ENCODE peak calls at places on chromosome 7, in four cellular contexts. H, X, W and C are unnamed samples. For H3K4me1, the result is how much of the 10 kb centered on the place peaks cover.

GRCh38 chr7:21472029-21472428 is 44.1 kb downstream of the SP4 start:
- DNase-seq in H (no peak), W (no peak), X (no peak), C (no peak)

GRCh38 chr7:12138421-12138820 is 72.7 kb upstream of the TMEM106B start:
- DNase-seq in H (no peak), X (no peak), W (no peak), C (no peak)

GRCh38 chr7:84102213-84102612 is 92.4 kb downstream of the SEMA3A start:
- DNase-seq in X (no peak), H (no peak), W (no peak), C (no peak)

GRCh38 chr7:42107484-42107883 is 129.5 kb downstream of the GLI3 start:
- DNase-seq in W (no peak), X (peak), H (no peak), C (no peak)

GRCh38 chr7:85405503-85405902 is 218.6 kb upstream of the SEMA3D start:
- DNase-seq in W (no peak), X (no peak), H (no peak), C (no peak)

GRCh38 chr7:33959676-33960075 is 54.3 kb downstream of the BMPER start:
- DNase-seq in H (no peak), X (no peak), W (no peak), C (no peak)

GRCh38 chr7:27147211-27148030 is at the start of gene HOXA6:
- DNase-seq in X (no peak), W (peak), H (no peak), C (peak)

GRCh38 chr7:5177060-5177459 is 13.0 kb upstream of the WIPI2 start:
- DNase-seq in W (peak), H (no peak), X (no peak), C (no peak)

GRCh38 chr7:47313564-47313963 is 268.3 kb downstream of the TNS3 start:
- DNase-seq in X (no peak), H (no peak), W (no peak), C (no peak)

GRCh38 chr7:92761391-92762098 is 74.8 kb downstream of the CDK6 start:
- DNase-seq in H (no peak), W (no peak), X (no peak), C (no peak)

GRCh38 chr7:92763636-92764423 is 72.5 kb downstream of the CDK6 start:
- DNase-seq in H (no peak), X (peak), W (no peak), C (peak)

GRCh38 chr7:92765725-92766124 is 70.6 kb downstream of the CDK6 start:
- DNase-seq in W (no peak), H (no peak), X (peak), C (peak)

GRCh38 chr7:92766461-92767003 is 69.8 kb downstream of the CDK6 start:
- DNase-seq in H (no peak), W (no peak), X (peak), C (no peak)

DNA sequence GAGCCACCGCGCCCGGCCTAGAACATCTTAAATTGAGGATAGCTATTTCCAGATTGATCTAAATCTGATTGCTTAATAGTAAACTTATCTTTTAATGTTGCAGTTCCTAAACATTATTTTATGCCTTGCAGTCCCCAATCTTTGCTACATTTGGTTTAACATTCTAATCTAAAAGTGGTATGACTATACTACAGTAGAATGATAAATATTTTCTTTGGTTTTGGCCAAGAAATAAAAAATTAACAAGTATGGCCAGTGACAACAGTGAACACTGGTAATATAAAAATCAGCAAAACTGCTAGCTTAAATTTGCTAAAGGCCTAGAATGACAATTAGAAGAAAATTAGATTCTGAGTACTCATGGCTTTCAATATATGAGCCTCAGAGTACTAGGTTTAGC is 73.5 kb downstream of the CDK6 start:
- DNase-seq in H (no peak), X (no peak), W (no peak), C (no peak)
- TF ChIP-seq CTCF in H (no peak), X (no peak), W (no peak), C (no peak)

GRCh38 chr7:92769361-92769633 is 67.1 kb downstream of the CDK6 start:
- DNase-seq in W (no peak), X (no peak), H (no peak), C (no peak)
- H3K4me1 ChIP-seq in W (under half), X (under half), H (under half), C (under half)

GRCh38 chr7:108875139-108875538 is 305.5 kb downstream of the DNAJB9 start:
- DNase-seq in H (peak), W (no peak), X (no peak), C (peak)
- TF ChIP-seq CTCF in H (peak), W (no peak), X (no peak), C (no peak)

GRCh38 chr7:90775383-90775965 is 179.4 kb downstream of the CDK14 start:
- DNase-seq in X (no peak), H (no peak), W (no peak), C (no peak)
- H3K4me1 ChIP-seq in X (under half), H (under half), W (under half), C (under half)

GRCh38 chr7:131829911-131830310 is 273.5 kb upstream of the PODXL start:
- DNase-seq in H (no peak), W (no peak), X (peak), C (peak)
- TF ChIP-seq CTCF in H (no peak), W (no peak), X (peak), C (no peak)

GRCh38 chr7:50671397-50671796 is 106.2 kb upstream of the DDC start:
- DNase-seq in X (no peak), W (no peak), H (no peak), C (no peak)
- H3K4me1 ChIP-seq in X (under half), W (under half), H (under half), C (under half)